ENCODE peak calls at places on chromosomes 3 and 15, in nine cellular contexts. One of them, this sample, is unnamed.

GRCh38 chr3:37200141-37200540 is 25.8 kb upstream of the LRRFIP2 start:
- DNase-seq in ecto neural progenitor cell: no peak
- DNase-seq in astrocyte of the spinal cord: no peak
- DNase-seq in H9: no peak
- DNase-seq in right lobe of liver: no peak
- DNase-seq in progenitor cell of endocrine pancreas: no peak
- DNase-seq in fibroblast of the aortic adventitia: no peak
- DNase-seq in activated CD8-positive, alpha-beta T cell treated with anti-CD3 and anti-CD28 coated beads for 36 hours: no peak
- DNase-seq in bronchial epithelial cell: no peak
- DNase-seq in this sample: no peak

GRCh38 chr3:48285675-48286074 is 44.8 kb downstream of the ZNF589 start:
- DNase-seq in ecto neural progenitor cell: no peak
- DNase-seq in astrocyte of the spinal cord: no peak
- DNase-seq in H9: no peak
- DNase-seq in right lobe of liver: no peak
- DNase-seq in progenitor cell of endocrine pancreas: no peak
- DNase-seq in fibroblast of the aortic adventitia: no peak
- DNase-seq in activated CD8-positive, alpha-beta T cell treated with anti-CD3 and anti-CD28 coated beads for 36 hours: no peak
- DNase-seq in bronchial epithelial cell: no peak
- DNase-seq in this sample: no peak

GRCh38 chr3:101518421-101518871 is 5.4 kb upstream of the SENP7 start:
- DNase-seq in ecto neural progenitor cell: no peak
- DNase-seq in astrocyte of the spinal cord: no peak
- DNase-seq in H9: no peak
- DNase-seq in right lobe of liver: no peak
- DNase-seq in progenitor cell of endocrine pancreas: no peak
- DNase-seq in fibroblast of the aortic adventitia: no peak
- DNase-seq in activated CD8-positive, alpha-beta T cell treated with anti-CD3 and anti-CD28 coated beads for 36 hours: peak; percentile 67
- DNase-seq in bronchial epithelial cell: peak; percentile 98
- DNase-seq in this sample: no peak

GRCh38 chr3:147298511-147298982 is 107.8 kb downstream of the ZIC4 start:
- DNase-seq in ecto neural progenitor cell: no peak
- DNase-seq in astrocyte of the spinal cord: peak; percentile 99
- DNase-seq in H9: no peak
- DNase-seq in right lobe of liver: no peak
- DNase-seq in progenitor cell of endocrine pancreas: no peak
- DNase-seq in fibroblast of the aortic adventitia: peak; percentile 100
- DNase-seq in activated CD8-positive, alpha-beta T cell treated with anti-CD3 and anti-CD28 coated beads for 36 hours: no peak
- DNase-seq in bronchial epithelial cell: peak; percentile 68
- DNase-seq in this sample: peak; percentile 99

GRCh38 chr3:135860761-135861160 is 104.8 kb upstream of the PPP2R3A start:
- DNase-seq in ecto neural progenitor cell: no peak
- DNase-seq in astrocyte of the spinal cord: no peak
- DNase-seq in H9: no peak
- DNase-seq in right lobe of liver: no peak
- DNase-seq in progenitor cell of endocrine pancreas: no peak
- DNase-seq in fibroblast of the aortic adventitia: peak; percentile 30
- DNase-seq in activated CD8-positive, alpha-beta T cell treated with anti-CD3 and anti-CD28 coated beads for 36 hours: no peak
- DNase-seq in bronchial epithelial cell: no peak
- DNase-seq in this sample: peak; percentile 22

GRCh38 chr3:127486337-127486944 is 104.1 kb downstream of the TPRA1 start:
- DNase-seq in ecto neural progenitor cell: peak; percentile 36
- DNase-seq in astrocyte of the spinal cord: no peak
- DNase-seq in H9: peak; percentile 11
- DNase-seq in right lobe of liver: peak; percentile 20
- DNase-seq in progenitor cell of endocrine pancreas: no peak
- DNase-seq in fibroblast of the aortic adventitia: no peak
- DNase-seq in activated CD8-positive, alpha-beta T cell treated with anti-CD3 and anti-CD28 coated beads for 36 hours: no peak
- DNase-seq in bronchial epithelial cell: no peak
- DNase-seq in this sample: no peak

GRCh38 chr15:41648770-41649169 is 11.4 kb upstream of the MGA start:
- DNase-seq in ecto neural progenitor cell: no peak
- DNase-seq in astrocyte of the spinal cord: peak; percentile 63
- DNase-seq in H9: no peak
- DNase-seq in right lobe of liver: no peak
- DNase-seq in progenitor cell of endocrine pancreas: no peak
- DNase-seq in fibroblast of the aortic adventitia: peak; percentile 42
- DNase-seq in activated CD8-positive, alpha-beta T cell treated with anti-CD3 and anti-CD28 coated beads for 36 hours: no peak
- DNase-seq in bronchial epithelial cell: peak; percentile 56
- DNase-seq in this sample: no peak

GRCh38 chr3:167754049-167754448 is 18.5 kb downstream of the SERPINI1 start:
- DNase-seq in ecto neural progenitor cell: no peak
- DNase-seq in astrocyte of the spinal cord: no peak
- DNase-seq in H9: no peak
- DNase-seq in right lobe of liver: no peak
- DNase-seq in progenitor cell of endocrine pancreas: no peak
- DNase-seq in fibroblast of the aortic adventitia: no peak
- DNase-seq in activated CD8-positive, alpha-beta T cell treated with anti-CD3 and anti-CD28 coated beads for 36 hours: no peak
- DNase-seq in bronchial epithelial cell: no peak
- DNase-seq in this sample: no peak

GRCh38 chr3:191387441-191388077 is 57.2 kb upstream of the UTS2B start:
- DNase-seq in ecto neural progenitor cell: no peak
- DNase-seq in astrocyte of the spinal cord: peak; percentile 27
- DNase-seq in H9: no peak
- DNase-seq in right lobe of liver: no peak
- DNase-seq in progenitor cell of endocrine pancreas: no peak
- DNase-seq in fibroblast of the aortic adventitia: no peak
- DNase-seq in activated CD8-positive, alpha-beta T cell treated with anti-CD3 and anti-CD28 coated beads for 36 hours: no peak
- DNase-seq in bronchial epithelial cell: no peak
- DNase-seq in this sample: no peak

GRCh38 chr3:162525052-162525451 is 1028.4 kb downstream of the OTOL1 start:
- DNase-seq in ecto neural progenitor cell: no peak
- DNase-seq in astrocyte of the spinal cord: peak; percentile 87
- DNase-seq in H9: no peak
- DNase-seq in right lobe of liver: no peak
- DNase-seq in progenitor cell of endocrine pancreas: no peak
- DNase-seq in fibroblast of the aortic adventitia: peak; percentile 94
- DNase-seq in activated CD8-positive, alpha-beta T cell treated with anti-CD3 and anti-CD28 coated beads for 36 hours: no peak
- DNase-seq in bronchial epithelial cell: no peak
- DNase-seq in this sample: peak; percentile 90

GRCh38 chr3:135458539-135458938 is 507.0 kb upstream of the PPP2R3A start:
- DNase-seq in ecto neural progenitor cell: no peak
- DNase-seq in astrocyte of the spinal cord: no peak
- DNase-seq in H9: no peak
- DNase-seq in right lobe of liver: no peak
- DNase-seq in progenitor cell of endocrine pancreas: no peak
- DNase-seq in fibroblast of the aortic adventitia: no peak
- DNase-seq in activated CD8-positive, alpha-beta T cell treated with anti-CD3 and anti-CD28 coated beads for 36 hours: no peak
- DNase-seq in bronchial epithelial cell: no peak
- DNase-seq in this sample: no peak

GRCh38 chr3:176741648-176742047 is 455.6 kb downstream of the TBL1XR1 start:
- DNase-seq in ecto neural progenitor cell: no peak
- DNase-seq in astrocyte of the spinal cord: no peak
- DNase-seq in H9: no peak
- DNase-seq in right lobe of liver: no peak
- DNase-seq in progenitor cell of endocrine pancreas: no peak
- DNase-seq in fibroblast of the aortic adventitia: no peak
- DNase-seq in activated CD8-positive, alpha-beta T cell treated with anti-CD3 and anti-CD28 coated beads for 36 hours: no peak
- DNase-seq in bronchial epithelial cell: no peak
- DNase-seq in this sample: no peak

GRCh38 chr15:88518903-88519302 is 27.6 kb downstream of the DET1 start:
- DNase-seq in ecto neural progenitor cell: no peak
- DNase-seq in astrocyte of the spinal cord: no peak
- DNase-seq in H9: no peak
- DNase-seq in right lobe of liver: no peak
- DNase-seq in progenitor cell of endocrine pancreas: no peak
- DNase-seq in fibroblast of the aortic adventitia: no peak
- DNase-seq in activated CD8-positive, alpha-beta T cell treated with anti-CD3 and anti-CD28 coated beads for 36 hours: no peak
- DNase-seq in bronchial epithelial cell: peak; percentile 3
- DNase-seq in this sample: no peak

GRCh38 chr3:135784557-135784956 is 181.0 kb upstream of the PPP2R3A start:
- DNase-seq in ecto neural progenitor cell: no peak
- DNase-seq in astrocyte of the spinal cord: no peak
- DNase-seq in H9: no peak
- DNase-seq in right lobe of liver: no peak
- DNase-seq in progenitor cell of endocrine pancreas: no peak
- DNase-seq in fibroblast of the aortic adventitia: no peak
- DNase-seq in activated CD8-positive, alpha-beta T cell treated with anti-CD3 and anti-CD28 coated beads for 36 hours: no peak
- DNase-seq in bronchial epithelial cell: no peak
- DNase-seq in this sample: no peak

This sample was measured in astrocyte of the cerebellum.